ENCODE peak calls at places on chromosomes 12 and 14, in seven cellular contexts. One of them, this sample, is unnamed.

GRCh38 chr14:37591941-37592287 is 3.1 kb downstream of the FOXA1 start:
- DNase-seq in BJ: no peak
- DNase-seq in cardiac fibroblast: no peak
- DNase-seq in thoracic aorta: no peak
- DNase-seq in lower leg skin: no peak
- DNase-seq in GM12864: no peak
- DNase-seq in colonic mucosa: peak; percentile 47
- DNase-seq in this sample: no peak

GRCh38 chr12:59357811-59358210 is 238.0 kb upstream of the SLC16A7 start:
- DNase-seq in BJ: no peak
- DNase-seq in cardiac fibroblast: no peak
- DNase-seq in thoracic aorta: no peak
- DNase-seq in lower leg skin: no peak
- DNase-seq in GM12864: no peak
- DNase-seq in colonic mucosa: no peak
- DNase-seq in this sample: no peak

GRCh38 chr14:66140963-66141362 is 345.2 kb upstream of the CCDC196 start:
- DNase-seq in BJ: no peak
- DNase-seq in cardiac fibroblast: no peak
- DNase-seq in thoracic aorta: no peak
- DNase-seq in lower leg skin: no peak
- DNase-seq in GM12864: no peak
- DNase-seq in colonic mucosa: no peak
- DNase-seq in this sample: no peak

GRCh38 chr12:19867970-19868369 is 428.7 kb downstream of the AEBP2 start:
- DNase-seq in BJ: no peak
- DNase-seq in cardiac fibroblast: no peak
- DNase-seq in thoracic aorta: no peak
- DNase-seq in lower leg skin: no peak
- DNase-seq in GM12864: no peak
- DNase-seq in colonic mucosa: no peak
- DNase-seq in this sample: no peak

GRCh38 chr12:52949413-52950331 is 754 bp downstream of the KRT18 start:
- DNase-seq in BJ: peak; percentile 73
- DNase-seq in cardiac fibroblast: peak; percentile 94
- DNase-seq in thoracic aorta: no peak
- DNase-seq in lower leg skin: no peak
- DNase-seq in GM12864: no peak
- DNase-seq in colonic mucosa: peak; percentile 90
- DNase-seq in this sample: no peak

GRCh38 chr14:84877061-84877460 is 652.9 kb upstream of the FLRT2 start:
- DNase-seq in BJ: no peak
- DNase-seq in cardiac fibroblast: no peak
- DNase-seq in thoracic aorta: no peak
- DNase-seq in lower leg skin: no peak
- DNase-seq in GM12864: no peak
- DNase-seq in colonic mucosa: no peak
- DNase-seq in this sample: no peak

GRCh38 chr12:124640096-124640495 is 72.7 kb upstream of the NCOR2 start:
- DNase-seq in BJ: no peak
- DNase-seq in cardiac fibroblast: peak; percentile 76
- DNase-seq in thoracic aorta: no peak
- DNase-seq in lower leg skin: no peak
- DNase-seq in GM12864: no peak
- DNase-seq in colonic mucosa: no peak
- DNase-seq in this sample: no peak

GRCh38 chr12:122089080-122089479 is 10.5 kb downstream of the MLXIP start:
- DNase-seq in BJ: no peak
- DNase-seq in cardiac fibroblast: no peak
- DNase-seq in thoracic aorta: no peak
- DNase-seq in lower leg skin: no peak
- DNase-seq in GM12864: no peak
- DNase-seq in colonic mucosa: no peak
- DNase-seq in this sample: no peak

GRCh38 chr12:93614917-93615596 is 42.6 kb downstream of the SOCS2 start:
- DNase-seq in BJ: no peak
- DNase-seq in cardiac fibroblast: no peak
- DNase-seq in thoracic aorta: no peak
- DNase-seq in lower leg skin: no peak
- DNase-seq in GM12864: no peak
- DNase-seq in colonic mucosa: no peak
- DNase-seq in this sample: no peak

GRCh38 chr12:45907955-45908354 is 82.4 kb downstream of the SCAF11 start:
- DNase-seq in BJ: no peak
- DNase-seq in cardiac fibroblast: no peak
- DNase-seq in thoracic aorta: no peak
- DNase-seq in lower leg skin: no peak
- DNase-seq in GM12864: peak; percentile 12
- DNase-seq in colonic mucosa: no peak
- DNase-seq in this sample: peak; percentile 31

GRCh38 chr12:123075591-123076171 is 75.2 kb downstream of the PITPNM2 start:
- DNase-seq in BJ: no peak
- DNase-seq in cardiac fibroblast: no peak
- DNase-seq in thoracic aorta: no peak
- DNase-seq in lower leg skin: no peak
- DNase-seq in GM12864: no peak
- DNase-seq in colonic mucosa: peak; percentile 39
- DNase-seq in this sample: peak; percentile 49

GRCh38 chr12:78189656-78190055 is 359.0 kb downstream of the NAV3 start:
- DNase-seq in BJ: no peak
- DNase-seq in cardiac fibroblast: no peak
- DNase-seq in thoracic aorta: no peak
- DNase-seq in lower leg skin: no peak
- DNase-seq in GM12864: no peak
- DNase-seq in colonic mucosa: no peak
- DNase-seq in this sample: no peak

GRCh38 chr12:78194448-78194847 is 363.8 kb downstream of the NAV3 start:
- DNase-seq in BJ: peak; percentile 84
- DNase-seq in cardiac fibroblast: peak; percentile 97
- DNase-seq in thoracic aorta: no peak
- DNase-seq in lower leg skin: no peak
- DNase-seq in GM12864: no peak
- DNase-seq in colonic mucosa: no peak
- DNase-seq in this sample: no peak

GRCh38 chr12:78191611-78192010 is 360.9 kb downstream of the NAV3 start:
- DNase-seq in BJ: peak; percentile 22
- DNase-seq in cardiac fibroblast: peak; percentile 59
- DNase-seq in thoracic aorta: no peak
- DNase-seq in lower leg skin: no peak
- DNase-seq in GM12864: no peak
- DNase-seq in colonic mucosa: no peak
- DNase-seq in this sample: no peak

GRCh38 chr12:78187741-78188140 is 357.0 kb downstream of the NAV3 start:
- DNase-seq in BJ: no peak
- DNase-seq in cardiac fibroblast: no peak
- DNase-seq in thoracic aorta: no peak
- DNase-seq in lower leg skin: no peak
- DNase-seq in GM12864: no peak
- DNase-seq in colonic mucosa: no peak
- DNase-seq in this sample: no peak

DNA sequence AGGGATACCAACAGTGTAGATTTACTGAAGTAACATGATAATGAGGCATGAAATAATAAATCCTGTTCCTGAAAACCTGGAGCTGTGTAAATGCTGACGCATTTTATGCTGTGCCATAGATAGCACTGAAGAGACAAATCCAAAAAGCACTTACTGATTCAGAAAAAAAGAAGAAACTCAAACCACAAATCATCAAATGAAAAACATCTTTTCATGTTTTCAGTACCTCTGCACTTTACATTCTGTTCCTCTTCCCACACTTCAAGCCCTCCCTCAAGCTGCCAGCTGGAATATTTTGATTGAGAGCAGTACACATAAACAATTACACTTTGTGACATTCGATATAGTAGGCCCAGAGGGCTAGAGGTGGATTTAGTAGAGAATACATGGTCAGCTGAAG is 362.3 kb downstream of the NAV3 start:
- DNase-seq in BJ: peak; percentile 20
- DNase-seq in cardiac fibroblast: peak; percentile 65
- DNase-seq in thoracic aorta: no peak
- DNase-seq in lower leg skin: no peak
- DNase-seq in GM12864: no peak
- DNase-seq in colonic mucosa: no peak
- DNase-seq in this sample: no peak
- H3K4me3 ChIP-seq in BJ: no peak overlapping the region
- H3K4me3 ChIP-seq in cardiac fibroblast: no peak overlapping the region
- H3K4me3 ChIP-seq in thoracic aorta: no peak overlapping the region
- H3K4me3 ChIP-seq in lower leg skin: no peak overlapping the region
- H3K4me3 ChIP-seq in GM12864: no peak overlapping the region
- H3K4me3 ChIP-seq in colonic mucosa: no peak overlapping the region
- H3K4me3 ChIP-seq in this sample: no peak overlapping the region

GRCh38 chr12:119835068-119835467 is 42.1 kb downstream of the CIT start:
- DNase-seq in BJ: no peak
- DNase-seq in cardiac fibroblast: peak; percentile 27
- DNase-seq in thoracic aorta: no peak
- DNase-seq in lower leg skin: no peak
- DNase-seq in GM12864: no peak
- DNase-seq in colonic mucosa: no peak
- DNase-seq in this sample: no peak
- TF ChIP-seq CTCF in BJ: peak; percentile 22
- TF ChIP-seq CTCF in cardiac fibroblast: peak; percentile 14
- TF ChIP-seq CTCF in thoracic aorta: no peak
- TF ChIP-seq CTCF in lower leg skin: no peak
- TF ChIP-seq CTCF in GM12864: no peak
- TF ChIP-seq CTCF in colonic mucosa: no peak
- TF ChIP-seq CTCF in this sample: no peak

DNA sequence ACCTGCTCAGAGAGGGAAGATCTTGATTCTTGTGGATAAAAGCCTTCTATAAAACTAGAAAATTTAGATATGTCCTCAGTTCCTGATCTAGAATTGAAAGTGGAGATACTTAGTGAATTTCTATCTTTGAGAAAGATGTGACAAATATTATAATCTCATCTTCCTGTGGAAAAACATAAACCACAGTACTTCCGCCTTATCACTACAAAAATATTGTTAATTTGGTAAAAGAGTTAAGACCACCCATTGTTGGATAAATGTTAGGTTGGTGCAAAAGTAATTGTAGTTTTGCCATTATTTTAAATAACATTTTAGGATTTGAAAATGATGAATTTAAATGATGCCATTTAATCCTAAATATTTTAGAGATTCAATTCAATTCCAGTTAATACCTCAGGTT is at the start of gene KLRK1:
- DNase-seq in BJ: no peak
- DNase-seq in cardiac fibroblast: no peak
- DNase-seq in thoracic aorta: no peak
- DNase-seq in lower leg skin: no peak
- DNase-seq in GM12864: no peak
- DNase-seq in colonic mucosa: no peak
- DNase-seq in this sample: no peak
- H3K4me3 ChIP-seq in BJ: no peak within 1 kb of the TSS
- H3K4me3 ChIP-seq in cardiac fibroblast: no peak within 1 kb of the TSS
- H3K4me3 ChIP-seq in thoracic aorta: peak within 1 kb of the TSS; percentile 3
- H3K4me3 ChIP-seq in lower leg skin: no peak within 1 kb of the TSS
- H3K4me3 ChIP-seq in GM12864: no peak within 1 kb of the TSS
- H3K4me3 ChIP-seq in colonic mucosa: no peak within 1 kb of the TSS
- H3K4me3 ChIP-seq in this sample: no peak within 1 kb of the TSS

GRCh38 chr14:74412753-74413152 is 13.3 kb downstream of the SYNDIG1L start:
- DNase-seq in BJ: no peak
- DNase-seq in cardiac fibroblast: no peak
- DNase-seq in thoracic aorta: no peak
- DNase-seq in lower leg skin: no peak
- DNase-seq in GM12864: no peak
- DNase-seq in colonic mucosa: no peak
- DNase-seq in this sample: no peak
- TF ChIP-seq CTCF in BJ: no peak
- TF ChIP-seq CTCF in cardiac fibroblast: no peak
- TF ChIP-seq CTCF in thoracic aorta: no peak
- TF ChIP-seq CTCF in lower leg skin: no peak
- TF ChIP-seq CTCF in GM12864: no peak
- TF ChIP-seq CTCF in colonic mucosa: no peak
- TF ChIP-seq CTCF in this sample: no peak

GRCh38 chr12:112602150-112602549 is 183.4 kb downstream of the PTPN11 start:
- DNase-seq in BJ: no peak
- DNase-seq in cardiac fibroblast: no peak
- DNase-seq in thoracic aorta: no peak
- DNase-seq in lower leg skin: peak; percentile 10
- DNase-seq in GM12864: no peak
- DNase-seq in colonic mucosa: no peak
- DNase-seq in this sample: no peak
- H3K4me3 ChIP-seq in BJ: no peak overlapping the region
- H3K4me3 ChIP-seq in cardiac fibroblast: no peak overlapping the region
- H3K4me3 ChIP-seq in thoracic aorta: no peak overlapping the region
- H3K4me3 ChIP-seq in lower leg skin: no peak overlapping the region
- H3K4me3 ChIP-seq in GM12864: no peak overlapping the region
- H3K4me3 ChIP-seq in colonic mucosa: no peak overlapping the region
- H3K4me3 ChIP-seq in this sample: no peak overlapping the region

DNA sequence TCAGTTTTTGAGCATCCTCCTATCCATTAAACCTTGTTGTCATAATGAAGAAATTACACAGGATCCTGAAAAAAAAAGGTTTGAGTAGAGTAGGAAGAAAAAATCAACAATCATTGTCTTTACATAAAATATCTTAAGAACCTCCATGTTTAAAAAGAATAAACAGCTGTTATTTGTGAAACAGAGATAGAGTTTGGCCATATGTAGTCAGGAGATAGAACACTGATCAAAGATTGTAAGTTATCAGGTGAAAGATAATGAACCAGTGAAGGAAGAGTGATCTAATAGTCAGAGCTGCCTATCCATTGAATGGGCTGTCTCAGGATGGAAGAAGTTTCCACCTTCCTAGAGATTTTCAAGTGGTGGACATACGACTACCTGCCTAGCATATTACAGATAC is 397.1 kb downstream of the SOX5 start:
- DNase-seq in BJ: no peak
- DNase-seq in cardiac fibroblast: no peak
- DNase-seq in thoracic aorta: no peak
- DNase-seq in lower leg skin: no peak
- DNase-seq in GM12864: no peak
- DNase-seq in colonic mucosa: no peak
- DNase-seq in this sample: no peak
- TF ChIP-seq CTCF in BJ: no peak
- TF ChIP-seq CTCF in cardiac fibroblast: no peak
- TF ChIP-seq CTCF in thoracic aorta: no peak
- TF ChIP-seq CTCF in lower leg skin: no peak
- TF ChIP-seq CTCF in GM12864: no peak
- TF ChIP-seq CTCF in colonic mucosa: no peak
- TF ChIP-seq CTCF in this sample: no peak

DNA sequence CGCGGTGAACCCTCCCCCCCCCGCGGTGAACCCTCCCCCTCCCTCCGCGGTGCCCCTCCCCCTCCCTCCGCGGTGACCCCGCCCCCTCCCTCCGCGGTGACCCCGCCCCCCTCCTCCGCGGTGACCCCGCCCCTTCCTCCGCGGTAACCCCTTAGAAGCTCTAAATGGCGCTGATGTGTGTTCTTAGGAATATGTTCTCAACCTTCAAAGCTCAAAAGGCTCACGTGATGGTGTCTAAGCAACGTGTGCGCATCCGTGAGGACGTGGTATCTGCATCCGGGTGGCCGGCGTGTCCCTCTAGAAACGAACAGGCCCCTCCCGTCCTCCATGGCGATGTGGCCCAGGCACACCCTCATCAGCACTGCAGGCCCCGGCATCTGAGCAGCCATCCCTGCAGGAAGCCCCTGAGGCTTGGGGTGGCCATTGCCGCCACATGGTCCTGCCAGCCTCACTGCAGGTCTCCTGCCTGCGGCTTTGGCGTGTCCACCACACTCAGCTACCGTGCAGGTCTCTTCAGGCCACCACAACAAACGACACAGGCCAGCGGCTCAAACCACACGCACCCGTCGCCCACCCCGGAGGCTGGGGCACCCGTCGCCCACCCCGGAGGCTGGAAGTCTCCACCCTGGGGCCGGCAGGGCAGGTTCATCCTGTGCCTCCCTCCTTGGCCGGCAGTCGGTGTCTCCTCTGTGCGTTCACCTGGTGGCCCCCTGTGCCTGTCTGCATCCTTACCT is 14.5 kb upstream of the FBRSL1 start:
- DNase-seq in BJ: no peak
- DNase-seq in cardiac fibroblast: no peak
- DNase-seq in thoracic aorta: no peak
- DNase-seq in lower leg skin: no peak
- DNase-seq in GM12864: no peak
- DNase-seq in colonic mucosa: no peak
- DNase-seq in this sample: peak; percentile 63
- H3K4me3 ChIP-seq in BJ: no peak overlapping the region
- H3K4me3 ChIP-seq in cardiac fibroblast: no peak overlapping the region
- H3K4me3 ChIP-seq in thoracic aorta: no peak overlapping the region
- H3K4me3 ChIP-seq in lower leg skin: no peak overlapping the region
- H3K4me3 ChIP-seq in GM12864: no peak overlapping the region
- H3K4me3 ChIP-seq in colonic mucosa: no peak overlapping the region
- H3K4me3 ChIP-seq in this sample: no peak overlapping the region